ENCODE peak calls at places on chromosomes 1 and 21, in five cellular contexts. I is aorta, T is A549, F is brain microvascular endothelial cell, C is AG09309. V is an unnamed sample.

GRCh38 chr1:8202182-8202905 is 115.6 kb upstream of the SLC45A1 start:
- DNase-seq in I (peak), T (peak), F (peak), C (no peak), V (peak)

GRCh38 chr1:100538935-100539835 is 1.2 kb downstream of the GPR88 start:
- DNase-seq in I (peak), T (no peak), F (no peak), C (no peak), V (no peak)

GRCh38 chr1:17475729-17476128 is 36.3 kb upstream of the RCC2 start:
- DNase-seq in I (no peak), T (no peak), F (peak), C (peak), V (no peak)

GRCh38 chr1:1187938-1188337 is 14.3 kb downstream of the TTLL10 start:
- DNase-seq in I (no peak), T (no peak), F (no peak), C (peak), V (no peak)

GRCh38 chr1:181396171-181396670 is 87.1 kb upstream of the CACNA1E start:
- DNase-seq in I (no peak), T (no peak), F (no peak), C (no peak), V (no peak)

GRCh38 chr1:225921734-225922709 is 2.0 kb downstream of the PYCR2 start:
- DNase-seq in I (peak), T (no peak), F (no peak), C (no peak), V (no peak)

GRCh38 chr1:223847781-223848345 is 2.1 kb upstream of the TP53BP2 start:
- DNase-seq in I (no peak), T (no peak), F (no peak), C (no peak), V (no peak)

GRCh38 chr1:79197421-79197820 is 190.9 kb upstream of the ADGRL4 start:
- DNase-seq in I (no peak), T (no peak), F (peak), C (no peak), V (no peak)

GRCh38 chr1:145720556-145720877 is 1.2 kb downstream of the CD160 start:
- DNase-seq in I (no peak), T (no peak), F (peak), C (peak), V (peak)

GRCh38 chr21:16594191-16594590 is 864.4 kb downstream of the USP25 start:
- DNase-seq in I (no peak), T (no peak), F (no peak), C (no peak), V (no peak)

GRCh38 chr21:21019681-21020080 is 21.5 kb downstream of the NCAM2 start:
- DNase-seq in I (no peak), T (no peak), F (no peak), C (no peak), V (no peak)

GRCh38 chr1:226061793-226062557 is 541 bp upstream of the H3-3A start:
- DNase-seq in I (peak), T (peak), F (peak), C (no peak), V (no peak)

GRCh38 chr1:9143250-9143649 is 14.3 kb upstream of the GPR157 start:
- DNase-seq in I (peak), T (no peak), F (no peak), C (peak), V (no peak)

GRCh38 chr1:156846643-156847042 is 12.3 kb downstream of the INSRR start:
- DNase-seq in I (no peak), T (no peak), F (no peak), C (no peak), V (no peak)

GRCh38 chr1:216250861-216251260 is 172.4 kb downstream of the USH2A start:
- DNase-seq in I (no peak), T (no peak), F (no peak), C (no peak), V (no peak)

GRCh38 chr1:224683981-224684380 is 67.9 kb downstream of the CNIH3 start:
- DNase-seq in I (no peak), T (no peak), F (no peak), C (no peak), V (no peak)

GRCh38 chr1:75724472-75725022 is at the start of gene ACADM:
- DNase-seq in I (peak), T (peak), F (peak), C (no peak), V (no peak)

GRCh38 chr1:153430561-153430960 is 14.2 kb downstream of the S100A7A start:
- DNase-seq in I (no peak), T (no peak), F (no peak), C (no peak), V (no peak)

GRCh38 chr1:2311184-2312032 is 79.9 kb downstream of the MORN1 start:
- DNase-seq in I (peak), T (peak), F (peak), C (no peak), V (no peak)

DNA sequence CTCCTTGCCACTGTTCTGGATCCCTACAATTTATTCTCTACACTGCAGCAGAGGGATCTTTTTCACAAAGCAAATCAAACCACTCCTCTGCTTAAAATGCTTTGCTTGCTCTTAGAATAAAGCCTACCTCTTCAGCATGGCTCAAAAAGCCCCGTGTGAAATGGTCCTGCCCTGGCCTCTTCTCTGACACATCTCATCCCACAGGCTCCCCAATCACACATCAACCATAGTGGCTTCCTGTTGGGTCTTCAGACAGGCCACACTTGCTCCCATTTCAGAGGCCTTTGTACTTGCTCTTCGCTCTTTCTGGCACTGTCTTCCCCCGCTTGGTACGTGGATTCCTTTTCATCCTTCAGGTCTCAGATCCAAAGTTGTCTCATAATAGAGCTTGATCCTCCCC is 44.3 kb upstream of the PLXNA2 start:
- DNase-seq in I (no peak), T (no peak), F (no peak), C (no peak), V (no peak)
- H3K4me3 ChIP-seq in I (no peak), T (no peak), F (no peak), C (no peak), V (no peak)

DNA sequence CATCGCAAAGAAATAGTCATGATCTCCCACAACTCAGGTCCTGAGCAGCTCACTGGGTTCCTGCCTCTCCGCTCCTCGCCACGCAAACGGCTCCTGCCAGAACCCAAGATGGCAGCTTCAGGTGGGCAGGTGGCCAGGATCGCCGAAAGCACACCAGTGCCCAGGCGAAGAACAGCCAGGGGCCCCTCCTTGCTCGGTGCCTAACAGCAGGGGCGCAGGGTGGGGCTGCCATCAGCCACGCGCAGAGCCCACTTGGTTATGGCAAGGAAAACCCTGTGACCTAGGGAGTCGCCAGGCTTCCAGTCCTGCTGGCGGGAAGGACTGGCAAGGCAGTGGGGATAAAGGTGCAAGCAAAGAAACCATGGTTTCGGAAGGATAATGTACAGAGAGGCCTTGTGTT is 47.5 kb downstream of the ARID4B start:
- DNase-seq in I (no peak), T (no peak), F (no peak), C (no peak), V (no peak)
- H3K4me3 ChIP-seq in I (no peak), T (no peak), F (no peak), C (no peak), V (no peak)

GRCh38 chr1:111141803-111142202 is 1.8 kb downstream of the CEPT1 start:
- DNase-seq in I (no peak), T (no peak), F (no peak), C (no peak), V (no peak)
- H3K4me3 ChIP-seq in I (no peak), T (no peak), F (no peak), C (no peak), V (no peak)

GRCh38 chr1:41673806-41674205 is 189.3 kb upstream of the EDN2 start:
- DNase-seq in I (no peak), T (no peak), F (no peak), C (no peak), V (no peak)
- H3K4me3 ChIP-seq in I (no peak), T (no peak), F (no peak), C (no peak), V (no peak)

GRCh38 chr1:211335507-211336157 is 9.0 kb downstream of the TRAF5 start:
- DNase-seq in I (no peak), T (no peak), F (no peak), C (no peak), V (no peak)

GRCh38 chr1:211336161-211336560 is 9.5 kb downstream of the TRAF5 start:
- DNase-seq in I (no peak), T (no peak), F (no peak), C (no peak), V (no peak)

GRCh38 chr1:211337430-211338227 is 11.0 kb downstream of the TRAF5 start:
- DNase-seq in I (no peak), T (no peak), F (no peak), C (no peak), V (no peak)

GRCh38 chr1:211334986-211335385 is 8.4 kb downstream of the TRAF5 start:
- DNase-seq in I (no peak), T (no peak), F (no peak), C (no peak), V (no peak)

DNA sequence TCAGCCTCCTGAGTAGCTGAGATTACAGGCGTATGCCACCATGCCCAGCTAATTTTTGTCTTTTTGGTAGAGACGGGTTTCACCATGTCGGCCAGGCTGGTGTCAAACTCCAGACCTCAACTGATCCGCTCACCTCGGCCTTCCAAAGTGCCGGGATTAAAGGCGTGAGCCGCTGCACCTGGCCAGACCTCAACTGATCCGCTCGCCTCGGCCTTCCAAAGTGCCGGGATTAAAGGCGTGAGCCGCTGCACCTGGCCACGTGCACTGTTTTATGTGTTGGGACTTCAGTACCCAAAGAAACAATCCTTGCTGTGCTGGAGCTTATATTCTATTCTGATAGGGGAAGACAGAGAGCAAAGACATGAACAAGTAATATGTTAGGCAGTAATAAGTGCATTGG is 10.1 kb downstream of the TRAF5 start:
- DNase-seq in I (no peak), T (no peak), F (no peak), C (no peak), V (no peak)
- H3K4me3 ChIP-seq in I (no peak), T (no peak), F (no peak), C (no peak), V (no peak)

GRCh38 chr1:179742717-179743678 is at the start of gene FAM163A:
- DNase-seq in I (no peak), T (peak), F (no peak), C (no peak), V (no peak)
- H3K4me3 ChIP-seq in I (no peak), T (peak), F (peak), C (no peak), V (peak)

DNA sequence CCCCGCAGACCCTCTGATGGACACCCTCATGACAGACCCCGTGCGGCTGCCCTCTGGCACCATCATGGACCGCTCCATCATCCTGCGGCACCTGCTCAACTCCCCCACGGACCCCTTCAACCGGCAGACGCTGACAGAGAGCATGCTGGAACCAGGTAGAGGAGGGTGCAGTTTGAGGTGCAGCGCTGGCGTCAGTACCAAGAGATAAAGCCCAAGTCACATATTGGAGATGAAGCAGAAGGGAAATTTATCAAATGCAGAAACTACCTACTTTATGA is 31.0 kb upstream of the KIF1B start:
- DNase-seq in I (no peak), T (no peak), F (no peak), C (no peak), V (no peak)
- H3K4me3 ChIP-seq in I (no peak), T (no peak), F (no peak), C (no peak), V (no peak)

DNA sequence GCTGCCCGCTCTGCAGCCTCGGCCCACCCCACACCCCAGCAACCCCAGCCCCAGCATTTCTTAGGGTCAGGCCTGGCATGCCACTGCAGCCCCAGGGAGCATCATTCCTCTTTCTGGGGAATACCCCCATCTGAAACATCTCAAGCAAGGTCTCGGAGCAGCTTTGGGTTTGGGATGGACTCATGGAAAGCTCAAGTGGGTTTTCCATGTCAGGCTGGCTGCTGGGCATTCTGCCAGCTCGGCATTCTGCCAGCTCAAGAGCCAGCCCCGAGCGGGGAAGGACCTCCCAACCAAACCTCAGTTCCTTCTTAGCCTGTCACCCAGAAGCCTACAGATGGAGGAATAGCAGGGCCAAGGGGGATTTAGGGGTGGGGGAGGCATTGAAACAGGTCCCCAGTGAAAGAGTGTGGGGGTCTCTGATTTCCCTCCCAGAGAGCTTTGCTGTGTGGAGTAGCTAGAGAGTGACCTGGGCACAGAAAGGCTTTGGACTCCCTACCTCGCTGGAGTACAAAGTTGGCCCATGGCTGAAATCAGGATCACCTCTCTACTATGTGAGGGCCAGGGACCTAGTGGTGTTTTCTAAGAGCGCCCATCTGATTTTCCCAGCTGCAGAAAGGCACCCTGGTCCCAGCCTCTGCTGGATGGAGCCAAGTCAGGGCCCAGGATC is 628 bp downstream of the SELENBP1 start:
- DNase-seq in I (peak), T (peak), F (no peak), C (no peak), V (no peak)
- H3K4me3 ChIP-seq in I (peak), T (peak), F (peak), C (no peak), V (peak)

GRCh38 chr1:220682901-220683576 is 7.1 kb upstream of the C1orf115 start:
- DNase-seq in I (no peak), T (no peak), F (no peak), C (no peak), V (no peak)
- H3K4me3 ChIP-seq in I (no peak), T (no peak), F (no peak), C (no peak), V (no peak)

GRCh38 chr1:4655674-4656532 is 1.5 kb downstream of the AJAP1 start:
- DNase-seq in I (no peak), T (peak), F (peak), C (no peak), V (no peak)
- H3K4me3 ChIP-seq in I (no peak), T (peak), F (peak), C (no peak), V (peak)